ENCODE peak calls at places on chromosomes 1 and 21, in nine cellular contexts. F, V, K, C, O, B, G, R and S are unnamed samples.

GRCh38 chr1:23736437-23737134 is 6.7 kb upstream of the ELOA start:
- DNase-seq in V (no peak), R (no peak), B (no peak), K (no peak), O (no peak), C (no peak), G (no peak), F (no peak), S (no peak)

GRCh38 chr21:28439852-28440251 is 552.8 kb downstream of the LTN1 start:
- DNase-seq in B (no peak), K (no peak), C (no peak), O (no peak), F (no peak), G (no peak), R (no peak), V (no peak), S (no peak)

GRCh38 chr1:6645022-6645421 is 20.4 kb downstream of the THAP3 start:
- DNase-seq in B (no peak), R (no peak), G (no peak), K (no peak), F (no peak), O (no peak), V (no peak), C (no peak), S (no peak)

GRCh38 chr1:46254668-46255067 is 7.1 kb downstream of the RAD54L start:
- DNase-seq in C (no peak), V (no peak), B (no peak), K (no peak), G (no peak), O (no peak), F (no peak), R (no peak), S (no peak)

GRCh38 chr1:27598902-27599528 is 4.9 kb downstream of the AHDC1 start:
- DNase-seq in F (no peak), O (no peak), G (peak), C (no peak), V (no peak), B (peak), R (no peak), K (peak), S (no peak)

GRCh38 chr1:60386259-60386658 is 312.7 kb upstream of the C1orf87 start:
- DNase-seq in R (no peak), B (no peak), G (no peak), O (no peak), F (no peak), K (no peak), V (no peak), C (no peak), S (peak)

GRCh38 chr1:119481951-119482350 is 25.1 kb upstream of the HSD3B1 start:
- DNase-seq in O (no peak), C (no peak), B (no peak), R (no peak), K (no peak), F (no peak), V (no peak), G (no peak), S (peak)

GRCh38 chr1:202237052-202237451 is 43.5 kb downstream of the LGR6 start:
- DNase-seq in K (peak), C (peak), B (no peak), V (no peak), O (peak), G (peak), F (peak), R (peak), S (peak)